ENCODE peak calls at places on chromosomes 6 and 20, in six cellular contexts. One of them, this sample, is unnamed.

GRCh38 chr20:44398303-44398702 is 42.8 kb downstream of the HNF4A start:
- DNase-seq in endothelial cell: no peak
- DNase-seq in ovary: no peak
- DNase-seq in Ammon's horn: no peak
- DNase-seq in NCI-H1105: no peak
- DNase-seq in mammary epithelial cell: peak; percentile 89
- DNase-seq in this sample: no peak

GRCh38 chr6:11211235-11211634 is 21.2 kb downstream of the NEDD9 start:
- DNase-seq in ovary: no peak
- DNase-seq in NCI-H1105: no peak
- DNase-seq in Ammon's horn: no peak
- DNase-seq in mammary epithelial cell: no peak
- DNase-seq in endothelial cell: no peak
- DNase-seq in this sample: no peak

GRCh38 chr6:167558213-167558869 is 233.5 kb downstream of the TTLL2 start:
- DNase-seq in NCI-H1105: no peak
- DNase-seq in mammary epithelial cell: no peak
- DNase-seq in Ammon's horn: no peak
- DNase-seq in ovary: no peak
- DNase-seq in endothelial cell: no peak
- DNase-seq in this sample: no peak

GRCh38 chr6:127950566-127951141 is 49.8 kb upstream of the THEMIS start:
- DNase-seq in endothelial cell: no peak
- DNase-seq in ovary: no peak
- DNase-seq in Ammon's horn: no peak
- DNase-seq in NCI-H1105: no peak
- DNase-seq in mammary epithelial cell: no peak
- DNase-seq in this sample: no peak

GRCh38 chr6:167828325-167828956 is 1.7 kb downstream of the AFDN start:
- DNase-seq in endothelial cell: no peak
- DNase-seq in Ammon's horn: no peak
- DNase-seq in mammary epithelial cell: no peak
- DNase-seq in NCI-H1105: peak; percentile 21
- DNase-seq in ovary: no peak
- DNase-seq in this sample: peak; percentile 41

GRCh38 chr20:46021361-46022359 is 7.4 kb upstream of the SLC12A5 start:
- DNase-seq in ovary: peak; percentile 27
- DNase-seq in mammary epithelial cell: no peak
- DNase-seq in NCI-H1105: peak; percentile 89
- DNase-seq in endothelial cell: peak; percentile 99
- DNase-seq in Ammon's horn: peak; percentile 50
- DNase-seq in this sample: peak; percentile 95

GRCh38 chr20:10398834-10399369 is 35.1 kb downstream of the MKKS start:
- DNase-seq in mammary epithelial cell: no peak
- DNase-seq in Ammon's horn: no peak
- DNase-seq in ovary: no peak
- DNase-seq in NCI-H1105: no peak
- DNase-seq in endothelial cell: no peak
- DNase-seq in this sample: no peak

GRCh38 chr6:100726741-100727140 is 154.4 kb downstream of the ASCC3 start:
- DNase-seq in Ammon's horn: no peak
- DNase-seq in NCI-H1105: no peak
- DNase-seq in ovary: no peak
- DNase-seq in endothelial cell: no peak
- DNase-seq in mammary epithelial cell: no peak
- DNase-seq in this sample: no peak

GRCh38 chr6:39347201-39347600 is 24.7 kb upstream of the KCNK16 start:
- DNase-seq in NCI-H1105: no peak
- DNase-seq in Ammon's horn: no peak
- DNase-seq in ovary: no peak
- DNase-seq in mammary epithelial cell: peak; percentile 10
- DNase-seq in endothelial cell: no peak
- DNase-seq in this sample: no peak

GRCh38 chr20:32333181-32333987 is 24.7 kb upstream of the ASXL1 start:
- DNase-seq in endothelial cell: no peak
- DNase-seq in mammary epithelial cell: no peak
- DNase-seq in ovary: no peak
- DNase-seq in Ammon's horn: no peak
- DNase-seq in NCI-H1105: no peak
- DNase-seq in this sample: no peak

GRCh38 chr6:25844518-25844917 is 12.7 kb upstream of the SLC17A1 start:
- DNase-seq in ovary: no peak
- DNase-seq in mammary epithelial cell: no peak
- DNase-seq in Ammon's horn: no peak
- DNase-seq in endothelial cell: no peak
- DNase-seq in NCI-H1105: no peak
- DNase-seq in this sample: no peak

GRCh38 chr20:56202493-56203077 is 45.9 kb upstream of the MC3R start:
- DNase-seq in mammary epithelial cell: peak; percentile 23
- DNase-seq in endothelial cell: no peak
- DNase-seq in ovary: no peak
- DNase-seq in Ammon's horn: peak; percentile 49
- DNase-seq in NCI-H1105: no peak
- DNase-seq in this sample: peak; percentile 9

GRCh38 chr6:120764312-120764711 is 570.0 kb downstream of the TBC1D32 start:
- DNase-seq in ovary: no peak
- DNase-seq in mammary epithelial cell: peak; percentile 26
- DNase-seq in endothelial cell: no peak
- DNase-seq in NCI-H1105: no peak
- DNase-seq in Ammon's horn: no peak
- DNase-seq in this sample: no peak

GRCh38 chr6:169991913-169992312 is 240.5 kb downstream of the ERMARD start:
- DNase-seq in ovary: no peak
- DNase-seq in Ammon's horn: no peak
- DNase-seq in mammary epithelial cell: no peak
- DNase-seq in endothelial cell: no peak
- DNase-seq in NCI-H1105: no peak
- DNase-seq in this sample: no peak

GRCh38 chr20:37415118-37416085 is 69.5 kb downstream of the SRC start:
- DNase-seq in ovary: no peak
- DNase-seq in endothelial cell: no peak
- DNase-seq in Ammon's horn: no peak
- DNase-seq in mammary epithelial cell: no peak
- DNase-seq in NCI-H1105: no peak
- DNase-seq in this sample: no peak

This sample was measured in HAP-1.